ENCODE peak calls at places on chromosomes 11 and 22, in eight cellular contexts. Z, U, L, P, X, G, E and A are unnamed samples.

GRCh38 chr11:64358907-64359711 is at the start of gene RPS6KA4:
- DNase-seq in G (no peak), X (peak; percentile 94), U (no peak), E (peak; percentile 57), Z (peak; percentile 85), L (peak; percentile 67), P (peak; percentile 45), A (peak; percentile 37)

GRCh38 chr11:84719935-84720577 is 907.1 kb downstream of the DLG2 start:
- DNase-seq in G (no peak), X (peak; percentile 71), E (no peak), P (no peak), L (no peak), Z (peak; percentile 40), U (no peak), A (no peak)

GRCh38 chr11:35016939-35017338 is 100.5 kb downstream of the PDHX start:
- DNase-seq in X (no peak), G (no peak), Z (no peak), P (no peak), E (no peak), U (no peak), L (no peak), A (no peak)

GRCh38 chr11:65861165-65861505 is 902 bp downstream of the MUS81 start:
- DNase-seq in X (no peak), U (peak; percentile 36), G (no peak), L (no peak), P (no peak), Z (no peak), E (no peak), A (peak; percentile 19)

GRCh38 chr11:57842873-57843272 is 81.3 kb downstream of the CTNND1 start:
- DNase-seq in L (no peak), Z (no peak), E (no peak), P (no peak), X (no peak), U (no peak), G (no peak), A (no peak)

GRCh38 chr11:46127150-46127638 is 5.9 kb upstream of the PHF21A start:
- DNase-seq in L (peak; percentile 65), P (peak; percentile 48), G (peak; percentile 62), E (no peak), Z (no peak), X (no peak), U (no peak), A (no peak)

GRCh38 chr11:107706531-107706930 is 5.3 kb downstream of the SLN start:
- DNase-seq in L (no peak), G (no peak), E (no peak), X (no peak), U (no peak), P (no peak), Z (no peak), A (no peak)

GRCh38 chr11:15159085-15159484 is 44.4 kb downstream of the INSC start:
- DNase-seq in E (no peak), U (no peak), X (no peak), L (no peak), P (peak; percentile 31), Z (no peak), G (no peak), A (no peak)

GRCh38 chr11:70650075-70650909 is 252.0 kb downstream of the CTTN start:
- DNase-seq in Z (no peak), G (peak; percentile 15), U (no peak), L (peak; percentile 49), X (no peak), P (peak; percentile 46), E (no peak), A (no peak)

GRCh38 chr11:11435673-11436072 is 82.6 kb upstream of the CSNK2A3 start:
- DNase-seq in E (no peak), X (no peak), U (no peak), P (no peak), Z (no peak), G (no peak), L (no peak), A (no peak)

GRCh38 chr22:17283423-17283822 is 64.2 kb upstream of the ADA2 start:
- DNase-seq in P (no peak), L (no peak), X (no peak), U (no peak), Z (no peak), G (no peak), E (no peak), A (no peak)

GRCh38 chr11:134176284-134176683 is 47.5 kb downstream of the NCAPD3 start:
- DNase-seq in U (no peak), P (no peak), E (no peak), G (no peak), L (no peak), Z (no peak), X (no peak), A (no peak)

GRCh38 chr11:30406978-30407762 is 84.3 kb downstream of the ARL14EP start:
- DNase-seq in Z (no peak), U (no peak), G (no peak), X (peak; percentile 8), E (no peak), L (no peak), P (no peak), A (no peak)

GRCh38 chr11:88535266-88535665 is 197.7 kb upstream of the CTSC start:
- DNase-seq in Z (no peak), G (no peak), U (no peak), E (no peak), X (no peak), L (no peak), P (no peak), A (no peak)

GRCh38 chr11:67439321-67440228 is 2.1 kb upstream of the PTPRCAP start:
- DNase-seq in L (no peak), G (no peak), U (no peak), Z (no peak), P (peak; percentile 16), E (no peak), X (peak; percentile 82), A (no peak)

GRCh38 chr11:77669848-77670511 is 32.4 kb upstream of the CLNS1A start:
- DNase-seq in Z (no peak), E (no peak), L (no peak), X (no peak), U (no peak), G (no peak), P (peak; percentile 22), A (no peak)

GRCh38 chr11:57459112-57460016 is 964 bp upstream of the RTN4RL2 start:
- DNase-seq in U (no peak), L (no peak), X (peak; percentile 89), G (no peak), P (no peak), Z (no peak), E (no peak), A (no peak)

GRCh38 chr11:12045914-12046635 is 37.6 kb upstream of the DKK3 start:
- DNase-seq in G (no peak), X (no peak), U (no peak), P (peak; percentile 24), E (no peak), L (no peak), Z (no peak), A (no peak)

GRCh38 chr11:58900479-58901420 is 38.5 kb upstream of the GLYATL1 start:
- DNase-seq in G (peak; percentile 20), E (peak; percentile 71), L (peak; percentile 58), X (peak; percentile 63), U (no peak), Z (peak; percentile 87), P (peak; percentile 40), A (peak; percentile 29)

GRCh38 chr11:110857885-110858555 is 145.8 kb upstream of the ARHGAP20 start:
- DNase-seq in G (no peak), L (no peak), Z (no peak), P (peak; percentile 10), X (no peak), U (no peak), E (no peak), A (peak; percentile 21)

GRCh38 chr22:28548411-28548810 is 131.2 kb downstream of the TTC28 start:
- DNase-seq in G (no peak), X (no peak), P (no peak), L (no peak), Z (no peak), E (no peak), U (no peak), A (no peak)

GRCh38 chr11:35289821-35290220 is 129.5 kb downstream of the SLC1A2 start:
- DNase-seq in L (no peak), P (peak; percentile 63), E (no peak), Z (no peak), U (no peak), X (no peak), G (no peak), A (no peak)

GRCh38 chr11:116281173-116282160 is 491.3 kb downstream of the BUD13 start:
- DNase-seq in Z (no peak), G (no peak), U (no peak), E (no peak), L (no peak), X (peak; percentile 8), P (no peak), A (no peak)
- TF ChIP-seq CTCF in Z (no peak), G (peak; percentile 19), U (no peak), E (no peak), L (no peak), X (no peak), P (no peak), A (no peak)

DNA sequence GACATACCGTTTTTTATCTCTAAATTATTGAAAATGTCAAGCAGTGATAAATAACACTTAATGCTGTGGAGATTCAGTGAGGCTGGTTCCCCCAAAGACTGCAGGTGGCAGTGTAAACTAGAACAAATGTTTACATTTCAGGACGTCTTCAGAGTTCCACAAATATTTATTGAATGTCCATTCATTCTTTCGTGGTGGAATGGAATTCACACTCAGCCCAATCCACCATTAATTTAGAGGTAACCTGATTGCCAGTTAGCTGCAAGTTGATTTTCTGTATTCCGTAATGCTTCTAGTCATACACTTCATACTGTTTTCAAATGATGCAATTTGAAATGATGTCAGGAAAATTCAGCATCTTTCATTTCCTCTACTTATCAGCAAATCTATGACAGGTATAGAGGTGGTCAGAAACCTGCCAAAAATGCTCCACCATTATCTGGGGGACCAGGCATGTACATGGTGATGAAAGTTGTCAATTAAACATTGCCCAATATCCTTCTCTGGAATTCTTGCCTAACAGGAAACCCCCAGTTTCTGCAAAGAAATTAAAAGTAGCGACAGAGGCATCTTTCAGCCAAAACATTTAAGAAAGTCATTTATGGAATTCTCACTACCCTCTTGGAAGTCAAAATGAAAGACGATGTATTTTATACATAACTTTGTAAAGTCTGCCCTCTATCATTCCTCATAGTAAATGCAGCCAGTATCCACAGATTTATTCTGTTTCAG is 94.3 kb upstream of the BMAL1 start:
- DNase-seq in P (peak; percentile 66), G (peak; percentile 40), U (no peak), L (no peak), X (no peak), E (no peak), Z (no peak), A (no peak)
- TF ChIP-seq CTCF in P (peak; percentile 61), G (peak; percentile 80), U (peak; percentile 48), L (peak; percentile 24), X (peak; percentile 25), E (peak; percentile 51), Z (peak; percentile 1), A (peak; percentile 34)

DNA sequence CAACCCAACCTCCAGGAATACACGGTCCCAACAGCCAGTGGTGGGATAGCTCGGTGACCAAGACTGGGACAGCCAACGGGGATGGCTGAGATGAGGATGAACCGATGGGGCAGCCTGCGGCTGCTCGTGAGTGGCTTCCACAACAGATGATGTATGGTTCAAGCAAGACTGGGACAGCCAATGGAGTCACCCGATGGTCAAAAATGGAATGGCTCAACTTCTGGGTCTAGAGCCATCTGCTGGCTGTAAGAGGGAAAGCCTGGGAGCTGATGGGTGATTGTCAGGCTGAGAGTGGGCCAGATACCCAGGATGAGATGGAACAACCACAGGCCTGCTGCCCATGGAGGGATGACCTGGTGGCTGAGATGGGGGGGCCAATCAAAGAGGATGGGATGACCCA is 35.5 kb downstream of the SYT7 start:
- DNase-seq in E (no peak), Z (no peak), L (no peak), P (no peak), X (no peak), U (no peak), G (no peak), A (no peak)
- TF ChIP-seq CTCF in E (no peak), Z (no peak), L (no peak), P (peak; percentile 67), X (peak; percentile 18), U (no peak), G (peak; percentile 58), A (no peak)

GRCh38 chr11:111983187-111983986 is 41.8 kb upstream of the DLAT start:
- DNase-seq in G (no peak), E (no peak), X (peak; percentile 80), P (no peak), Z (peak; percentile 73), U (no peak), L (peak; percentile 54), A (no peak)
- TF ChIP-seq CTCF in G (peak; percentile 40), E (peak; percentile 28), X (peak; percentile 36), P (no peak), Z (no peak), U (no peak), L (no peak), A (no peak)